ENCODE peak calls at places on chromosomes 3 and 15, in five cellular contexts. One of them, this sample, is unnamed.

GRCh38 chr3:61956236-61956635 is 394.9 kb downstream of the PTPRG start:
- DNase-seq in lower lobe of right lung: no peak
- DNase-seq in adrenal gland: no peak
- DNase-seq in HFF-Myc: no peak
- DNase-seq in heart left ventricle: no peak
- DNase-seq in this sample: peak

GRCh38 chr15:35281515-35281914 is 196.4 kb upstream of the NANOGP8 start:
- DNase-seq in HFF-Myc: no peak
- DNase-seq in heart left ventricle: no peak
- DNase-seq in adrenal gland: no peak
- DNase-seq in lower lobe of right lung: no peak
- DNase-seq in this sample: peak

GRCh38 chr3:125115640-125116039 is 59.8 kb upstream of the HEG1 start:
- DNase-seq in adrenal gland: no peak
- DNase-seq in heart left ventricle: no peak
- DNase-seq in HFF-Myc: no peak
- DNase-seq in lower lobe of right lung: no peak
- DNase-seq in this sample: no peak

GRCh38 chr3:64166584-64167155 is 58.6 kb downstream of the PRICKLE2 start:
- DNase-seq in adrenal gland: no peak
- DNase-seq in lower lobe of right lung: no peak
- DNase-seq in heart left ventricle: no peak
- DNase-seq in HFF-Myc: no peak
- DNase-seq in this sample: no peak

GRCh38 chr15:53833134-53833624 is 73.7 kb upstream of the WDR72 start:
- DNase-seq in HFF-Myc: no peak
- DNase-seq in lower lobe of right lung: no peak
- DNase-seq in heart left ventricle: no peak
- DNase-seq in adrenal gland: peak
- DNase-seq in this sample: no peak

GRCh38 chr15:78037779-78038305 is 39.7 kb downstream of the TBC1D2B start:
- DNase-seq in adrenal gland: no peak
- DNase-seq in HFF-Myc: no peak
- DNase-seq in lower lobe of right lung: no peak
- DNase-seq in heart left ventricle: no peak
- DNase-seq in this sample: no peak

GRCh38 chr3:55282994-55283393 is 204.1 kb downstream of the WNT5A start:
- DNase-seq in lower lobe of right lung: no peak
- DNase-seq in HFF-Myc: no peak
- DNase-seq in adrenal gland: no peak
- DNase-seq in heart left ventricle: no peak
- DNase-seq in this sample: no peak

GRCh38 chr3:177686671-177687070 is 489.4 kb upstream of the TBL1XR1 start:
- DNase-seq in HFF-Myc: no peak
- DNase-seq in adrenal gland: no peak
- DNase-seq in heart left ventricle: no peak
- DNase-seq in lower lobe of right lung: no peak
- DNase-seq in this sample: no peak

GRCh38 chr3:16884084-16884747 is 539 bp upstream of the PLCL2 start:
- DNase-seq in HFF-Myc: no peak
- DNase-seq in heart left ventricle: peak
- DNase-seq in lower lobe of right lung: peak
- DNase-seq in adrenal gland: peak
- DNase-seq in this sample: no peak

GRCh38 chr15:26711445-26711844 is 61.4 kb downstream of the GABRB3 start:
- DNase-seq in HFF-Myc: no peak
- DNase-seq in heart left ventricle: no peak
- DNase-seq in lower lobe of right lung: no peak
- DNase-seq in adrenal gland: no peak
- DNase-seq in this sample: no peak

GRCh38 chr3:139520028-139520737 is 19.4 kb downstream of the RBP1 start:
- DNase-seq in lower lobe of right lung: no peak
- DNase-seq in heart left ventricle: no peak
- DNase-seq in adrenal gland: no peak
- DNase-seq in HFF-Myc: no peak
- DNase-seq in this sample: no peak

GRCh38 chr3:158213461-158213860 is 103.6 kb downstream of the RSRC1 start:
- DNase-seq in heart left ventricle: no peak
- DNase-seq in HFF-Myc: no peak
- DNase-seq in adrenal gland: no peak
- DNase-seq in lower lobe of right lung: no peak
- DNase-seq in this sample: no peak

GRCh38 chr15:39788800-39789565 is 6.3 kb upstream of the FSIP1 start:
- DNase-seq in heart left ventricle: no peak
- DNase-seq in lower lobe of right lung: no peak
- DNase-seq in HFF-Myc: no peak
- DNase-seq in adrenal gland: no peak
- DNase-seq in this sample: no peak

GRCh38 chr15:42457445-42458442 is 33.2 kb downstream of the ZNF106 start:
- DNase-seq in heart left ventricle: peak
- DNase-seq in adrenal gland: peak
- DNase-seq in lower lobe of right lung: peak
- DNase-seq in HFF-Myc: peak
- DNase-seq in this sample: peak

GRCh38 chr3:160720123-160720746 is 35.8 kb upstream of the PPM1L start:
- DNase-seq in HFF-Myc: no peak
- DNase-seq in adrenal gland: no peak
- DNase-seq in lower lobe of right lung: no peak
- DNase-seq in heart left ventricle: no peak
- DNase-seq in this sample: no peak

GRCh38 chr15:67082007-67082536 is 16.7 kb downstream of the SMAD3 start:
- DNase-seq in heart left ventricle: no peak
- DNase-seq in HFF-Myc: no peak
- DNase-seq in lower lobe of right lung: peak
- DNase-seq in adrenal gland: no peak
- DNase-seq in this sample: no peak

GRCh38 chr15:70329179-70329578 is 231.5 kb upstream of the TLE3 start:
- DNase-seq in adrenal gland: peak
- DNase-seq in HFF-Myc: no peak
- DNase-seq in heart left ventricle: no peak
- DNase-seq in lower lobe of right lung: no peak
- DNase-seq in this sample: no peak

GRCh38 chr15:77392762-77393470 is 27.0 kb downstream of the PEAK1 start:
- DNase-seq in heart left ventricle: no peak
- DNase-seq in lower lobe of right lung: no peak
- DNase-seq in adrenal gland: no peak
- DNase-seq in HFF-Myc: no peak
- DNase-seq in this sample: no peak

GRCh38 chr3:152245498-152246175 is 23.1 kb upstream of the MBNL1 start:
- DNase-seq in heart left ventricle: no peak
- DNase-seq in lower lobe of right lung: no peak
- DNase-seq in adrenal gland: no peak
- DNase-seq in HFF-Myc: no peak
- DNase-seq in this sample: no peak

GRCh38 chr3:57956119-57956832 is 51.9 kb upstream of the FLNB start:
- DNase-seq in lower lobe of right lung: no peak
- DNase-seq in HFF-Myc: no peak
- DNase-seq in adrenal gland: no peak
- DNase-seq in heart left ventricle: no peak
- DNase-seq in this sample: peak

DNA sequence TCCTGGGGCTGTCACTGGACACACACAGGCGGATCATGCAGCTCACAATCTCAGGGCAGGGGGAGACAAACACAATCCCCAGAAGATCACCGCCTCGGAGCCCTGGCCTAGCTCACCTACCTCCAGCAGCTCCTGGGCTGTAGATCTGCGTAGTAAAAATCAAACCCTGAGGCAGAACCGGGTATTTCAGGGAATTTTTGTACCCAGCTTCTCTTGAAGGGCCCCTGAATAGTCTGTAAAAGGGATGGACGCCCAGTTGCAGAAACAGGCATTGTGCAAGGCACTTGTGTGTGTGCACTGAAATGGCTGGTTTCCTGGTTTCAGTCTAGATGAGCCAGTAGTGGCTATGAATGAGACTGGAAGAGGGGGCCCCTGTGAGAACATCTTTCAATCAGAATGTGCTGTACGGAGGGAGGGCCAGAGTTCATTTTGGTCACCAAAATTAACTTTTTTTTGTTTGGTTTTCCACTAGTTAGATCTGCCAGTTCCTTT is 54.9 kb upstream of the RPL32 start:
- DNase-seq in adrenal gland: no peak
- DNase-seq in heart left ventricle: no peak
- DNase-seq in lower lobe of right lung: peak
- DNase-seq in HFF-Myc: no peak
- DNase-seq in this sample: no peak
- TF ChIP-seq CTCF in adrenal gland: no peak
- TF ChIP-seq CTCF in heart left ventricle: no peak
- TF ChIP-seq CTCF in lower lobe of right lung: no peak
- TF ChIP-seq CTCF in HFF-Myc: no peak
- TF ChIP-seq CTCF in this sample: no peak

GRCh38 chr3:12266038-12266437 is 22.8 kb upstream of the PPARG start:
- DNase-seq in adrenal gland: no peak
- DNase-seq in heart left ventricle: no peak
- DNase-seq in lower lobe of right lung: no peak
- DNase-seq in HFF-Myc: no peak
- DNase-seq in this sample: no peak
- H3K4me3 ChIP-seq in adrenal gland: no peak
- H3K4me3 ChIP-seq in heart left ventricle: no peak
- H3K4me3 ChIP-seq in lower lobe of right lung: no peak
- H3K4me3 ChIP-seq in HFF-Myc: no peak
- H3K4me3 ChIP-seq in this sample: no peak

DNA sequence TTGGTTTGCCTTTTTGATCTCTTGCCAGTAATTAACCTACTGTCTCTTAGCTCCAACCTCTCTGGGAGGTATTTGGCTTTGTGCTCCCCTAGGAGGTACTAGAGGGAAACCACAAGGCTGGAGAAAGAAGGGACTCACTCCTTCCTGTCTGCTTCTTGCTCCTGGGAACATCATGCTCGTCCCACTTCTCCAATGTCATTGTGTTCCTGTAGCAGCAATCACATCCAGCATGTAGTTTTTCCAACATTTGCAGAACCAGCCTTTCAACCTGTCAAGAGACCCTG is 12.9 kb upstream of the CRBN start:
- DNase-seq in heart left ventricle: no peak
- DNase-seq in lower lobe of right lung: no peak
- DNase-seq in HFF-Myc: no peak
- DNase-seq in adrenal gland: no peak
- DNase-seq in this sample: no peak
- TF ChIP-seq CTCF in heart left ventricle: no peak
- TF ChIP-seq CTCF in lower lobe of right lung: no peak
- TF ChIP-seq CTCF in HFF-Myc: no peak
- TF ChIP-seq CTCF in adrenal gland: no peak
- TF ChIP-seq CTCF in this sample: no peak

DNA sequence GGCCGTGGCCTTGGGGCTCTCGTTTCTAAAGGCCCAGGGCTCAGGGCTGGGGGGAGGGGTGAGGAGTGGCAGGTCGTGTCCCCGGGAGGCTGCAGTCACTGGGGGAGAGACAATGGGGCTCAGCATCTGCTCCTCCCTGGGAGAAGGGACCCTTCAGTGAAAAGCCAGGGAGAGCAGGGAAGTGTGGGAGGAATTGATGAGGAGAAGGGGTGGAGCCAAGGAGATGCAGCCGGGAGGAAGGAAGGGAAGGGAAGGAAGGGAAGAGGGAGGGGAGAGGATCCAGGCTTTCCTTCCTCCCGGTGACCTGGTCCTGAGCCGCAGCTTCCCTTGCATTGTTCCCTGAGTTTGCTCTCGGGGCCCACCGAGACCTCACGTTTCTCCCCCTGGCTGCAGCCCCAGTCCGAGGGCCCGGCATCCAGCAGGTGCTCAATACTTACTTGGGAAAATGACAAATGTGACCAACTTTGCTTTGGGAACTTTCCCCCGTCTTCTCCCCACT is 1.4 kb upstream of the ZNF710 start:
- DNase-seq in HFF-Myc: no peak
- DNase-seq in heart left ventricle: peak
- DNase-seq in lower lobe of right lung: peak
- DNase-seq in adrenal gland: no peak
- DNase-seq in this sample: no peak
- H3K4me3 ChIP-seq in HFF-Myc: peak
- H3K4me3 ChIP-seq in heart left ventricle: peak
- H3K4me3 ChIP-seq in lower lobe of right lung: peak
- H3K4me3 ChIP-seq in adrenal gland: no peak
- H3K4me3 ChIP-seq in this sample: peak

DNA sequence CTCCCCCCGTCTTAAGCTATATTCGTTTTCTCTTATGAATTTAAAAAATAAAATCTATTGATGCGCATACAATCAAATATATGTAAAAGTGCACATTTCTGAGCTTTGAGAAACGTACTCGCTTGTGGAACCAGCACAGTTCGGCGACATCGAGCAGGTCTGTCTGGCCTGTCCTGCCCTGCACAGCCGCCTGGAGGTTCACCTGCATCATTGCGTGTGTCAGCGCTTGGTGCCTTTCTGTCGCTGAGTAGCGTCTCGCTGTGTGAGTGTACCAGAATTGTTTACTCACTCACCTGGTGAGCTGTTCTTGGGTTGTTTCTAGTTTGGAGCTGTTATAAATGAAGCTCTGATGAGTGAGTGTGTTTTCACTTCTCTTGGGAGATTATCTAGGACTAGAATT is 104.0 kb downstream of the VGLL4 start:
- DNase-seq in adrenal gland: no peak
- DNase-seq in HFF-Myc: no peak
- DNase-seq in heart left ventricle: peak
- DNase-seq in lower lobe of right lung: no peak
- DNase-seq in this sample: no peak
- TF ChIP-seq CTCF in adrenal gland: no peak
- TF ChIP-seq CTCF in HFF-Myc: no peak
- TF ChIP-seq CTCF in heart left ventricle: no peak
- TF ChIP-seq CTCF in lower lobe of right lung: no peak
- TF ChIP-seq CTCF in this sample: no peak

GRCh38 chr3:143203848-143204247 is 84.3 kb downstream of the CHST2 start:
- DNase-seq in adrenal gland: no peak
- DNase-seq in heart left ventricle: no peak
- DNase-seq in lower lobe of right lung: no peak
- DNase-seq in HFF-Myc: no peak
- DNase-seq in this sample: no peak

GRCh38 chr3:143209715-143210059 is 90.1 kb downstream of the CHST2 start:
- DNase-seq in HFF-Myc: no peak
- DNase-seq in lower lobe of right lung: no peak
- DNase-seq in heart left ventricle: no peak
- DNase-seq in adrenal gland: no peak
- DNase-seq in this sample: no peak

GRCh38 chr3:143208976-143209714 is 89.6 kb downstream of the CHST2 start:
- DNase-seq in lower lobe of right lung: no peak
- DNase-seq in heart left ventricle: no peak
- DNase-seq in HFF-Myc: no peak
- DNase-seq in adrenal gland: no peak
- DNase-seq in this sample: no peak

GRCh38 chr3:143206955-143207337 is 87.4 kb downstream of the CHST2 start:
- DNase-seq in lower lobe of right lung: no peak
- DNase-seq in heart left ventricle: no peak
- DNase-seq in HFF-Myc: no peak
- DNase-seq in adrenal gland: no peak
- DNase-seq in this sample: no peak

GRCh38 chr3:143207338-143207961 is 87.9 kb downstream of the CHST2 start:
- DNase-seq in HFF-Myc: no peak
- DNase-seq in lower lobe of right lung: no peak
- DNase-seq in adrenal gland: no peak
- DNase-seq in heart left ventricle: no peak
- DNase-seq in this sample: no peak
- H3K4me3 ChIP-seq in HFF-Myc: no peak
- H3K4me3 ChIP-seq in lower lobe of right lung: no peak
- H3K4me3 ChIP-seq in adrenal gland: no peak
- H3K4me3 ChIP-seq in heart left ventricle: no peak
- H3K4me3 ChIP-seq in this sample: no peak

GRCh38 chr15:68672781-68673205 is 94.0 kb downstream of the CORO2B start:
- DNase-seq in HFF-Myc: no peak
- DNase-seq in lower lobe of right lung: no peak
- DNase-seq in adrenal gland: no peak
- DNase-seq in heart left ventricle: no peak
- DNase-seq in this sample: no peak
- TF ChIP-seq CTCF in HFF-Myc: peak
- TF ChIP-seq CTCF in lower lobe of right lung: no peak
- TF ChIP-seq CTCF in adrenal gland: no peak
- TF ChIP-seq CTCF in heart left ventricle: no peak
- TF ChIP-seq CTCF in this sample: peak

This sample was measured in BJ.